ENCODE peak calls at places on chromosome 3, in seven cellular contexts. F is neuronal stem cell, I is Karpas-422, R is HepG2, W is GM12878, Q is H9, B is hepatocyte. P is an unnamed sample.

GRCh38 chr3:33117461-33117860 is 3.6 kb downstream of the CRTAP start:
- DNase-seq in F (no peak), I (no peak), R (no peak), W (no peak), Q (no peak), B (no peak), P (no peak)

GRCh38 chr3:195001961-195002861 is 268.7 kb downstream of the XXYLT1 start:
- DNase-seq in F (peak), I (peak), R (peak), W (peak), Q (peak), B (peak), P (peak)

GRCh38 chr3:6861331-6861988 is 545 bp downstream of the GRM7 start:
- DNase-seq in F (peak), I (no peak), R (no peak), W (no peak), Q (peak), B (peak), P (peak)

GRCh38 chr3:183968846-183969245 is 48.8 kb downstream of the ABCC5 start:
- DNase-seq in F (no peak), I (no peak), R (no peak), W (no peak), Q (no peak), B (peak), P (no peak)

GRCh38 chr3:46953265-46954010 is 23.1 kb downstream of the CCDC12 start:
- DNase-seq in F (no peak), I (peak), R (no peak), W (no peak), Q (no peak), B (no peak), P (no peak)

GRCh38 chr3:169542347-169542751 is 121.2 kb downstream of the MECOM start:
- DNase-seq in F (no peak), I (no peak), R (no peak), W (no peak), Q (no peak), B (no peak), P (no peak)

GRCh38 chr3:112333386-112334334 is 704 bp downstream of the CD200 start:
- DNase-seq in F (no peak), I (no peak), R (no peak), W (no peak), Q (peak), B (peak), P (peak)

GRCh38 chr3:170200992-170201391 is 19.5 kb upstream of the PHC3 start:
- DNase-seq in F (no peak), I (no peak), R (no peak), W (no peak), Q (no peak), B (no peak), P (no peak)

GRCh38 chr3:129346690-129347440 is 68.2 kb downstream of the HMCES start:
- DNase-seq in F (no peak), I (no peak), R (no peak), W (no peak), Q (no peak), B (no peak), P (no peak)

GRCh38 chr3:57942366-57942765 is 65.9 kb upstream of the FLNB start:
- DNase-seq in F (no peak), I (no peak), R (no peak), W (no peak), Q (no peak), B (no peak), P (no peak)

GRCh38 chr3:55143928-55144671 is 216.2 kb upstream of the LRTM1 start:
- DNase-seq in F (no peak), I (no peak), R (no peak), W (no peak), Q (no peak), B (no peak), P (no peak)

GRCh38 chr3:132444333-132444732 is 27.0 kb downstream of the DNAJC13 start:
- DNase-seq in F (no peak), I (no peak), R (no peak), W (no peak), Q (no peak), B (no peak), P (no peak)

GRCh38 chr3:8732413-8732812 is 1.2 kb upstream of the CAV3 start:
- DNase-seq in F (no peak), I (no peak), R (no peak), W (no peak), Q (peak), B (no peak), P (no peak)

GRCh38 chr3:155070932-155071387 is 9.2 kb upstream of the MME start:
- DNase-seq in F (no peak), I (no peak), R (no peak), W (no peak), Q (no peak), B (peak), P (no peak)

GRCh38 chr3:196274585-196274984 is 12.9 kb downstream of the PCYT1A start:
- DNase-seq in F (no peak), I (peak), R (no peak), W (peak), Q (no peak), B (no peak), P (no peak)

GRCh38 chr3:150069158-150069536 is 98.5 kb upstream of the PFN2 start:
- DNase-seq in F (no peak), I (no peak), R (no peak), W (no peak), Q (no peak), B (no peak), P (no peak)

GRCh38 chr3:27708246-27708645 is 13.9 kb downstream of the EOMES start:
- DNase-seq in F (no peak), I (no peak), R (no peak), W (no peak), Q (no peak), B (no peak), P (no peak)

GRCh38 chr3:196181127-196181546 is 30.1 kb downstream of the ZDHHC19 start:
- DNase-seq in F (no peak), I (no peak), R (no peak), W (no peak), Q (no peak), B (no peak), P (no peak)

GRCh38 chr3:123753321-123753720 is 130.8 kb downstream of the MYLK start:
- DNase-seq in F (no peak), I (no peak), R (no peak), W (no peak), Q (no peak), B (no peak), P (no peak)
- H3K4me2 ChIP-seq in F (no peak), I (no peak), R (no peak), W (no peak), Q (no peak), B (no peak), P (no peak)

GRCh38 chr3:119902061-119902460 is 120.2 kb downstream of the NR1I2 start:
- DNase-seq in F (no peak), I (no peak), R (no peak), W (no peak), Q (no peak), B (no peak), P (no peak)

GRCh38 chr3:119894195-119894594 is 112.3 kb downstream of the NR1I2 start:
- DNase-seq in F (no peak), I (no peak), R (no peak), W (no peak), Q (no peak), B (no peak), P (no peak)

GRCh38 chr3:119901148-119901547 is 119.2 kb downstream of the NR1I2 start:
- DNase-seq in F (no peak), I (no peak), R (no peak), W (no peak), Q (no peak), B (no peak), P (no peak)

GRCh38 chr3:119899178-119899511 is 117.2 kb downstream of the NR1I2 start:
- DNase-seq in F (no peak), I (no peak), R (no peak), W (no peak), Q (no peak), B (no peak), P (no peak)

GRCh38 chr3:119898478-119899177 is 116.7 kb downstream of the NR1I2 start:
- DNase-seq in F (no peak), I (no peak), R (no peak), W (no peak), Q (no peak), B (no peak), P (no peak)
- H3K4me2 ChIP-seq in F (no peak), I (no peak), R (no peak), W (no peak), Q (no peak), B (no peak), P (no peak)

GRCh38 chr3:11717768-11718581 is 74.3 kb upstream of the VGLL4 start:
- DNase-seq in F (no peak), I (no peak), R (peak), W (no peak), Q (no peak), B (peak), P (peak)
- H3K4me2 ChIP-seq in F (peak), I (peak), R (peak), W (peak), Q (peak), B (peak), P (peak)

DNA sequence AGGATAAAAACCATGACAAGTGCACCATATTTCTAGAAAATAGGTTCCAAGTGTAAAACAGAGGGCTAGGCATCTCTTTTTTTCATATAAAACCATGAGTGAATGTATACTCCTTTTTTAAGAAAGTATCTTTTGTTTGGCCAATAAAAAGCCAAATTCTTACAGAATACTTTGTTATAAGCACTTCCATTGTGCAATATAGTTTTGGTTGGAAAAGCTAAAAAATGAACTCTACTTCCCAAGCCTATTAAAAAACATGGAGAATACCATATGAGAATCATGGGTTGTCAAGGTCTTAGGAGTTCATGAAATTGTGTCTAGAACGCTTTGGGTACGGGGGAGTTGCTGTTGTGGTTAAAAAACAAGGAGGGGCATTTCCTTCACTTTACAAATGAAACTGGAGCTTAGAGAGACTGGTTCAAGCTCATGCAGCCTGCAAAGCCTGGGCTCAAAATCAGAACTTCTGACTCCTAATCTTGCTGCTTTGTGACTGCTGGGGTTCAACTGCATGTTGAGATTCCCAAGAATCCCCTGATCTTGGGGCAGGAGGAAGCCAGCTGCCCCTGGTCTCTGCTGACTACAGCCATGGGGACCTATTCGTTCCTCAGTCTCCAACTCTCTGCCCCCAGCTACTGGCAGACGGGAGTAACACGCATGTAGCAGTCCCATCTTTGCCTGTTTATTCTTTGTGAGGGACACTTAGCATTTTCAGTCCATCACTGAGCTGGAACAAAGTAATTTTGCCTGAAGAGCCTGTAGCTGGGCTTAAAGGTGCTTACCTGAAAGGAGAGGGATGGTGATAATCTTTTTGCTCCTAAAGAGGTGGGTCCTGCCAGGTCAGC is 229.1 kb downstream of the CHST2 start:
- DNase-seq in F (no peak), I (peak), R (no peak), W (no peak), Q (no peak), B (no peak), P (peak)
- H3K4me2 ChIP-seq in F (no peak), I (no peak), R (no peak), W (no peak), Q (no peak), B (no peak), P (no peak)

DNA sequence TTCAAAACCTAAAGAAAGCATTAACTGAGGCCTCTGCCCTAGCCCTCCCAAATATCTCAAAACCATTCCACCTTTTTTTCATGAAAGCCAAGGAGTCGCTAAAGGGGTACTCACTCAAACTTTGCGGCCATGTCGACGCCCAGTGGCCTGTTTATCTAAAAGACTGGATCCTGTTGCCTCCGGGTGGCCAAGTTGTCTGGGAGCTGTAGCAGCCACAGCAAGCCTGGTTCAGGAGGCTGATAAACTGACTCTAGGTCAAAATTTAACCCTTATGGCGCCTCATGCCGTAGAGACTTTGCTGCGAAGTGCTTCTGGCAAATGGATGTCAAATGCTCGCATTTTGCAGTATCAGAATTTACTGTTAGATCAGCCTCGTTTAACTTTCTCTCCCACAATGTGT is 39.5 kb downstream of the ZBTB11 start:
- DNase-seq in F (no peak), I (no peak), R (no peak), W (no peak), Q (no peak), B (no peak), P (no peak)
- H3K4me2 ChIP-seq in F (no peak), I (no peak), R (no peak), W (no peak), Q (no peak), B (no peak), P (no peak)

P was measured in neural progenitor cell.